ENCODE peak calls at places on chromosomes 1 and 21, in four cellular contexts. Y is SK-N-SH, L is GM12878, S is K562. X is an unnamed sample.

GRCh38 chr1:112674986-112675727 is 698 bp downstream of the MOV10 start:
- DNase-seq in Y (peak; percentile 85), L (no peak), S (peak; percentile 70), X (peak; percentile 14)

GRCh38 chr1:19744335-19744743 is 55.4 kb downstream of the TMCO4 start:
- DNase-seq in S (no peak), L (no peak), Y (no peak), X (no peak)

GRCh38 chr1:3770047-3770765 is 2.3 kb upstream of the SMIM1 start:
- DNase-seq in S (no peak), Y (no peak), L (no peak), X (no peak)

GRCh38 chr1:56835657-56836056 is 16.5 kb upstream of the FYB2 start:
- DNase-seq in S (no peak), L (no peak), Y (no peak), X (peak; percentile 76)

GRCh38 chr1:227315500-227316346 is 2.6 kb downstream of the CDC42BPA start:
- DNase-seq in S (peak; percentile 86), L (no peak), Y (no peak), X (peak; percentile 79)

GRCh38 chr1:45846931-45847330 is 43.5 kb downstream of the MAST2 start:
- DNase-seq in L (no peak), Y (no peak), S (no peak), X (no peak)

GRCh38 chr21:33747420-33747819 is 105.1 kb downstream of the ITSN1 start:
- DNase-seq in L (no peak), S (no peak), Y (peak; percentile 6), X (no peak)

GRCh38 chr1:87702455-87702854 is 373.8 kb downstream of the LMO4 start:
- DNase-seq in S (no peak), Y (no peak), L (no peak), X (no peak)

GRCh38 chr1:201610806-201611205 is 71.9 kb downstream of the NAV1 start:
- DNase-seq in S (no peak), L (no peak), Y (no peak), X (no peak)

GRCh38 chr1:148263906-148264255 is 111.8 kb upstream of the NBPF11 start:
- DNase-seq in L (no peak), S (no peak), Y (no peak), X (no peak)

GRCh38 chr1:8880068-8880676 is 1.7 kb upstream of the ENO1 start:
- DNase-seq in S (peak; percentile 93), L (no peak), Y (no peak), X (peak; percentile 76)

GRCh38 chr1:14929547-14930223 is 223.9 kb upstream of the TMEM51 start:
- DNase-seq in Y (no peak), S (peak; percentile 88), L (no peak), X (no peak)

GRCh38 chr1:8238141-8239038 is 79.5 kb upstream of the SLC45A1 start:
- DNase-seq in Y (no peak), L (no peak), S (no peak), X (peak; percentile 40)

GRCh38 chr1:228837817-228838716 is 102.8 kb downstream of the RHOU start:
- DNase-seq in S (peak; percentile 61), Y (no peak), L (no peak), X (peak; percentile 98)

GRCh38 chr21:41933259-41934079 is 20.3 kb downstream of the C2CD2 start:
- DNase-seq in L (no peak), Y (peak; percentile 48), S (no peak), X (no peak)

GRCh38 chr1:918353-918752 is 5.4 kb upstream of the SAMD11 start:
- DNase-seq in S (no peak), L (no peak), Y (no peak), X (no peak)

GRCh38 chr1:156090138-156090821 is 8.0 kb upstream of the MEX3A start:
- DNase-seq in S (no peak), L (no peak), Y (no peak), X (no peak)

GRCh38 chr1:5242850-5243249 is 588.4 kb downstream of the AJAP1 start:
- DNase-seq in L (no peak), Y (no peak), S (no peak), X (no peak)

GRCh38 chr1:234093741-234094140 is 189.3 kb downstream of the SLC35F3 start:
- DNase-seq in S (no peak), L (no peak), Y (peak; percentile 39), X (no peak)

GRCh38 chr1:21781971-21782867 is 730 bp downstream of the USP48 start:
- DNase-seq in S (peak; percentile 86), Y (peak; percentile 54), L (peak; percentile 74), X (peak; percentile 50)

GRCh38 chr1:61301824-61302652 is 219.7 kb downstream of the NFIA start:
- DNase-seq in S (no peak), Y (no peak), L (no peak), X (peak; percentile 56)

GRCh38 chr1:206012086-206012859 is 9.1 kb upstream of the RAB7B start:
- DNase-seq in Y (no peak), S (peak; percentile 56), L (peak; percentile 66), X (peak; percentile 29)

GRCh38 chr1:154208677-154209390 is 2.7 kb upstream of the CFAP141 start:
- DNase-seq in L (no peak), Y (no peak), S (no peak), X (no peak)

GRCh38 chr1:247102381-247102780 is 1.8 kb downstream of the ZNF669 start:
- DNase-seq in S (no peak), L (no peak), Y (no peak), X (no peak)

GRCh38 chr21:35028451-35028757 is 20.7 kb downstream of the RUNX1 start:
- DNase-seq in Y (no peak), L (no peak), S (no peak), X (no peak)

GRCh38 chr1:177913762-177914540 is 55.9 kb downstream of the SEC16B start:
- DNase-seq in S (no peak), L (no peak), Y (peak; percentile 16), X (peak; percentile 17)

GRCh38 chr1:62746086-62746808 is 37.7 kb upstream of the ATG4C start:
- DNase-seq in L (no peak), S (peak; percentile 41), Y (peak; percentile 56), X (peak; percentile 48)

GRCh38 chr1:212207822-212208520 is 77.2 kb upstream of the PPP2R5A start:
- DNase-seq in S (no peak), L (no peak), Y (no peak), X (no peak)

GRCh38 chr1:12433323-12434053 is 184.5 kb downstream of the DHRS3 start:
- DNase-seq in S (peak; percentile 84), Y (peak; percentile 42), L (no peak), X (peak; percentile 82)

GRCh38 chr1:215257280-215257679 is 174.7 kb downstream of the KCNK2 start:
- DNase-seq in L (no peak), S (no peak), Y (no peak), X (no peak)

DNA sequence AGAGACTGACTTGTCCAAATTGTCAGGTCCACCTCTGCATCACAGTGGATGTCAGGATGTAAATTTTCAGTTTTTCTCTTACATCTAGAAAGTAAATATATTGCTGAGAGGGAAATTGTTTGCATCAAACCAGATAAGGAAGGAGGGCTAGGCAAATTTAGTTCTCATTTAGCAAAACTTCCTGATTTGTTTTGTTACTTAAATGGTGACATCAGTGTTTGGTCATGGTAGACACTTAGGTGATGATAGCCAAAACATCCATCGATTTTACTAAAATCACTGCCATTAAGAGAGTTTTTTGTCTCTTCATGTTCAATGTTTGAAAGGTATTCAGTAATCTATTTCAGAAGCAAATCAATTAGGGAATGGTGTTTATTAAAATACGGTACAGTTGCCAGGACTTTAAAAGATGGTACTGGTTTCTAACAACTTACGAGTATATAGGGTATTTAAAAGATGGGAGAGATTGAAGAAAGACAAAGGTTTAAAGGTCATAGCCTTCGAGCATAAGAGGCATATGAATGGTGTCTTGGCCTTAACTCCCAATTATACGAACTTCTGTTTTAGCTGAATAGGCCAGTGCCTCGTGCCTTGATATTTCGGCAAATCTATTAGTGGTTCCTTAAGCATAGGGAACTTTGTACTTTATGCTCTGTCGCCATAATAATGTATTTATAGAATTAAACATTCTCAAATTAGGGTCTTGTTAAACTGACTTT is 3.0 kb downstream of the IER5 start:
- DNase-seq in S (no peak), Y (no peak), L (no peak), X (no peak)
- TF ChIP-seq MXI1 in S (no peak), Y (no peak), L (no peak), X (no peak)

DNA sequence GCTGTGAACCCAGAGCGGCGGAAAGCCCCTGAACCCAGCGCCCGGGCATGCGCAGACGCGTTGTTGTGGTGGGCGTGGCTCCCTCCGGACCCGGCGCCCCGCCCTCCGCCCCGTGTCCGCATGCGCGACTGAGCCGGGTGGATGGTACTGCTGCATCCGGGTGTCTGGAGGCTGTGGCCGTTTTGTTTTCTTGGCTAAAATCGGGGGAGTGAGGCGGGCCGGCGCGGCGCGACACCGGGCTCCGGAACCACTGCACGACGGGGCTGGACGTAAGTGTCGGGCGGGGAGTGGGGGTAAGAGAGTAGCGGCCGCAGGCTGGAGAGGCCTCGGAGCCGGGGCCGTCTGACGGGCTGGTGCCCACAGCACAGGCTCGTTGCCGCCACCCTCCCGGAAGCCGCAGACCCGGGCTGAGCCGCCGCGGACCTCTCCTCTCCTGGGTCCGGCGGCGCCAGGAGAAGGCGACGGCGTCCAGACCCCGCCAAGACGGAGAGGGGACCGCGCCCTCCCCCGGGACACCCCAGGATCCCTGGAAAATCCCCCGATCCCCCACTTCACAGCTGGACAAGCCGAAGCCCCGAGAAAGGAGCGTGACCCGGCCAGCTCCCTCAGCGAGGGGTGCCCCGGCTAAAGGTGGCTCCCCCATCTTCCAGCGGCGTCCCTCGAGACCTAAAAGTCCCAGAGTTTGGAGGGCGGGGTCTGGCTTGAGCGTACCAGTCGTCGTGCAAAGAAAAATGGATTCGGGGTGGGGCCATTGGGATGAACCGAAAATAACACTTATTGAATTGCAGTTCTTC is at the start of gene TMEM50A:
- DNase-seq in L (peak; percentile 54), Y (peak; percentile 95), S (peak; percentile 94), X (peak; percentile 78)
- TF ChIP-seq FOXM1 in L (no peak), Y (no peak), S (no peak), X (no peak)

DNA sequence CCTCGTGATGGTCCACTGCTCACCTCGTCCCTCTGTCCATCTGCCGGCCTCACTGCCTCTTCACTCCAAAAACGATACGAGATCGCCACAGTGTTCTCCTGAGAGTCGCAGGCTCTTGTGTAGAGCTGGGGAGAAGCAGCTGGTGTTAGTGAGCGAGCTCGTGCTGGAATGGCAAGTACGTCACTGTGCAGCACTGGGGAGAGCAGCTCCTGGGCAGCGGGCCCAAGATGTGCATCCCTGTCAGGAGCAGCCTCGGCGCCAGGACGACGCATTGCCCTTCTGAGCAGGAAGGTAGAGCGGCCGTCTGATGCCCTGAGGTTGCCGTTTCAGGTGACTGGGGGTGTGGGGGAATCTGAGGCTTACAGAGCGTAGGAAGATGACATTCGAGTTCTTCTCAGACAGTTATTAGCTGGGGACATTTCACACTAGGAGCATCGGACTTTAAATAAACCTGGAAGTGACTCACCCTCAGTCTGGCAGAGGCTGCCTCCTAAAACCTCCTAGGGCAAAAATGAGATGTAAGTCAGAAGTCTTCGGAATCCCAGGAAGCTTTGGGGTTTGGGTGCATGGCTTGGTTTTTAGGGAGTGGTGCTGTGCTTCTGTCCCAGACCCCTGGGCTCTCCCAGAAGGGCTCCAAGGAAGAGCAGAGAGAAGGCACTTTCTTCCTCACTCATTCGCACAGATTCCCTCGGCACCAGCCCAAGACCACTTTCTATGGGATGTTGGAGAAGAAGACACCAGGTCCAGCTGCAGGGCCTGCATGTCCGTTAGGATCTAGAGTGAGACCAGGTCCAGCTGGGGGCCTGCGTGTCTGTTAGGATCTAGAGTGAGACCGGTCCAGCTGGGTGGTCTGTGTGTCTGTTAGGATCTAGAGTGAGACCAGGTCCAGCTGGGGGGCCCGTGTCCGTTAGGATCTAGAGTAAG is 31.2 kb upstream of the PCBP3 start:
- DNase-seq in L (no peak), Y (no peak), S (no peak), X (no peak)
- TF ChIP-seq MXI1 in L (no peak), Y (no peak), S (no peak), X (no peak)

GRCh38 chr1:37890378-37891014 is 31.1 kb upstream of the MTF1 start:
- DNase-seq in L (peak; percentile 16), Y (peak; percentile 56), S (peak; percentile 67), X (peak; percentile 75)
- TF ChIP-seq FOXM1 in L (no peak), Y (no peak), S (no peak), X (no peak)